ENCODE peak calls at places on chromosomes 7 and 10, in nine cellular contexts. T is epithelial cell of esophagus, X is AG04450, D is left ventricle myocardium inferior, Z is lower leg skin, V is cardiac muscle cell, O is A549, M is GM06990, C is lower lobe of right lung. G is an unnamed sample.

GRCh38 chr7:115406216-115406615 is 484.3 kb downstream of the MDFIC start:
- DNase-seq in Z (no peak), C (no peak), D (no peak), O (no peak), T (no peak), X (no peak), V (no peak), M (no peak), G (no peak)

GRCh38 chr7:127885843-127886242 is 145.4 kb downstream of the LRRC4 start:
- DNase-seq in O (no peak), M (no peak), C (no peak), V (no peak), T (peak), Z (peak), X (no peak), D (no peak), G (peak)

GRCh38 chr10:126701526-126701925 is 31.0 kb upstream of the C10orf90 start:
- DNase-seq in V (no peak), X (no peak), T (no peak), Z (no peak), D (no peak), M (no peak), C (no peak), O (no peak), G (no peak)

GRCh38 chr10:8420182-8420581 is 365.7 kb downstream of the GATA3 start:
- DNase-seq in T (no peak), Z (no peak), C (no peak), X (no peak), O (no peak), M (no peak), V (no peak), D (no peak), G (no peak)

GRCh38 chr10:72226418-72227027 is 10.4 kb upstream of the ASCC1 start:
- DNase-seq in O (no peak), Z (no peak), T (no peak), C (no peak), D (no peak), V (no peak), M (no peak), X (no peak), G (no peak)

GRCh38 chr10:11796439-11796838 is 26.7 kb upstream of the PROSER2 start:
- DNase-seq in M (no peak), Z (no peak), V (no peak), T (no peak), D (no peak), C (no peak), O (no peak), X (no peak), G (peak)

GRCh38 chr7:111796671-111797070 is 234.4 kb upstream of the IMMP2L start:
- DNase-seq in C (no peak), M (no peak), D (no peak), O (no peak), V (no peak), X (no peak), Z (no peak), T (peak), G (peak)

GRCh38 chr10:33139191-33139646 is 181.2 kb upstream of the ITGB1 start:
- DNase-seq in C (no peak), X (no peak), T (no peak), Z (no peak), M (no peak), D (no peak), O (no peak), V (no peak), G (no peak)

GRCh38 chr10:31745612-31746376 is 182.8 kb downstream of the ARHGAP12 start:
- DNase-seq in X (peak), M (no peak), D (no peak), T (peak), O (peak), Z (no peak), V (no peak), C (no peak), G (peak)

GRCh38 chr7:80499350-80499955 is 12.4 kb downstream of the GNAT3 start:
- DNase-seq in C (peak), O (no peak), M (no peak), T (peak), Z (peak), D (peak), X (peak), V (peak), G (peak)

GRCh38 chr10:122407375-122408125 is 33.0 kb downstream of the PLEKHA1 start:
- DNase-seq in T (no peak), O (no peak), V (no peak), D (no peak), C (no peak), X (no peak), Z (no peak), M (no peak), G (peak)

GRCh38 chr7:20503278-20503677 is 112.2 kb upstream of the ABCB5 start:
- DNase-seq in X (no peak), D (no peak), C (no peak), M (no peak), V (no peak), Z (no peak), T (no peak), O (no peak), G (no peak)

GRCh38 chr7:46352335-46352954 is 431.4 kb upstream of the IGFBP3 start:
- DNase-seq in D (no peak), C (no peak), M (peak), V (peak), O (peak), Z (no peak), T (peak), X (peak), G (peak)

GRCh38 chr7:28474267-28474618 is 61.9 kb downstream of the CREB5 start:
- DNase-seq in D (no peak), C (no peak), O (no peak), Z (no peak), X (no peak), T (no peak), M (no peak), V (no peak), G (no peak)

GRCh38 chr10:106559442-106559841 is 605.1 kb downstream of the SORCS1 start:
- DNase-seq in D (no peak), Z (no peak), X (no peak), M (no peak), O (no peak), V (no peak), T (no peak), C (no peak), G (peak)

GRCh38 chr10:43230909-43231522 is 35.8 kb downstream of the RASGEF1A start:
- DNase-seq in D (peak), V (no peak), O (no peak), T (no peak), X (no peak), M (no peak), Z (no peak), C (peak), G (no peak)

GRCh38 chr10:118031351-118032075 is 15.2 kb downstream of the RAB11FIP2 start:
- DNase-seq in Z (no peak), O (no peak), T (peak), C (no peak), V (no peak), D (no peak), X (no peak), M (no peak), G (no peak)

GRCh38 chr7:140275069-140275961 is 98.5 kb upstream of the KDM7A start:
- DNase-seq in C (no peak), D (no peak), T (no peak), Z (peak), X (no peak), M (no peak), V (no peak), O (no peak), G (peak)

GRCh38 chr10:71963351-71963755 is 842 bp upstream of the CHST3 start:
- DNase-seq in X (no peak), Z (no peak), C (no peak), T (no peak), D (peak), M (no peak), V (no peak), O (no peak), G (no peak)

GRCh38 chr10:35641430-35642015 is 573 bp downstream of the FZD8 start:
- DNase-seq in X (no peak), D (no peak), C (no peak), O (peak), T (peak), V (peak), M (peak), Z (no peak), G (peak)

GRCh38 chr10:97355571-97355975 is 21.0 kb upstream of the FRAT2 start:
- DNase-seq in T (peak), X (no peak), Z (no peak), O (no peak), C (no peak), M (no peak), D (no peak), V (peak), G (peak)

GRCh38 chr10:3071405-3072198 is 4.3 kb downstream of the PFKP start:
- DNase-seq in X (no peak), Z (no peak), O (peak), M (no peak), T (peak), C (no peak), D (no peak), V (no peak), G (peak)

GRCh38 chr7:30840176-30841024 is 69.2 kb downstream of the MINDY4 start:
- DNase-seq in V (no peak), Z (no peak), X (no peak), D (no peak), T (no peak), C (no peak), M (no peak), O (no peak), G (no peak)

GRCh38 chr7:24025094-24025493 is 258.9 kb upstream of the NPY start:
- DNase-seq in X (peak), C (no peak), Z (no peak), V (no peak), D (no peak), T (peak), M (no peak), O (no peak), G (peak)

GRCh38 chr10:91418417-91418816 is 8.3 kb downstream of the HECTD2 start:
- DNase-seq in M (no peak), T (no peak), Z (no peak), X (no peak), O (no peak), V (no peak), C (no peak), D (no peak), G (no peak)

GRCh38 chr10:10259013-10259412 is 758.7 kb upstream of the CELF2 start:
- DNase-seq in T (no peak), Z (no peak), O (no peak), C (no peak), M (no peak), V (no peak), D (no peak), X (no peak), G (no peak)

GRCh38 chr7:16268821-16269768 is 152.2 kb downstream of the CRPPA start:
- DNase-seq in O (no peak), V (peak), Z (peak), T (peak), M (no peak), C (no peak), D (no peak), X (peak), G (peak)

GRCh38 chr10:10804998-10805737 is 212.5 kb upstream of the CELF2 start:
- DNase-seq in C (no peak), M (no peak), D (no peak), O (no peak), T (peak), Z (no peak), X (no peak), V (no peak), G (peak)

DNA sequence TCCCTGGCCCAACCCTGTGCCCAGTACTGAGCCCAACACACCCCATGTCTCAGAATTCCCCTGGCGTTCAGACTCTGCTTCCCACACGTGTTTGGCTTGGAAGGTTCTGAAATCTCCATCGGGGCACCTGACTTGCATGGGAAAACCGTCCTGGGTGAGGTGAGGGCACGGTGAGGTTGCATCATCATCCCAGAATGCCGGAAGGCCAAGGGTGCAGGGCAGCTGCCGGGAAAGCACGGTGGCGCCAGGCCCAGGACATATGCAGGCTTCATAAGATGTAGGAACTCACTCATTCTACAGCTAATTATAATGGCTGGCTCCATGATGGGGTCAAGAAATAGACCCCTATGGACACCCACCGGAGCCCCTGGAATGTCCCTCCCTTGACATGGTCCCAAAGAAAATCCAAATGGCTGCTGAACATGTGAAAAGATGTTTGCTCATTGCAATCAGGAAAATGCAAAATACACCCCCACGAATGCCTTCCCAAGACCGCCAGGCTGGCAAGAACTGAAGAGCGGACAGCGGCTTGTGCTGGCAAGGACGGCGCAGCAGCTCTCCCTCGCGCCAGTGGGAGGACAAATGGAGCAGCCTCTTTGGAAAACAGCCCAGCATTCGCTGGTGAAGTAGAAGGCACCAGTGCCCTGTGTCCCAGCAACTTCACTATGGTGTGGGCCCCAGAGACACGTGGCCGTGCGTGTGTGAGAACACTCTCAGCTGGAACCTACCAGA is 2.3 kb downstream of the KNDC1 start:
- DNase-seq in Z (no peak), M (no peak), T (no peak), X (no peak), D (no peak), O (no peak), C (peak), V (no peak), G (no peak)
- H3K4me3 ChIP-seq in Z (no peak), M (no peak), T (no peak), X (no peak), D (no peak), O (no peak), C (no peak), V (no peak), G (no peak)

GRCh38 chr7:3721422-3721821 is 420.4 kb downstream of the SDK1 start:
- DNase-seq in M (no peak), X (no peak), D (no peak), C (no peak), O (no peak), Z (no peak), T (no peak), V (no peak), G (no peak)

GRCh38 chr7:3725660-3726059 is 424.6 kb downstream of the SDK1 start:
- DNase-seq in V (no peak), X (no peak), C (no peak), Z (no peak), O (no peak), M (no peak), T (no peak), D (no peak), G (no peak)

GRCh38 chr7:3725145-3725544 is 424.1 kb downstream of the SDK1 start:
- DNase-seq in X (no peak), Z (no peak), V (no peak), M (no peak), C (no peak), O (no peak), D (no peak), T (no peak), G (peak)

GRCh38 chr7:3722396-3722846 is 421.4 kb downstream of the SDK1 start:
- DNase-seq in Z (no peak), C (no peak), O (peak), D (peak), T (no peak), V (peak), X (no peak), M (peak), G (peak)
- TF ChIP-seq CTCF in Z (no peak), C (no peak), O (peak), D (peak), T (no peak), V (peak), X (no peak), M (no peak), G (peak)

DNA sequence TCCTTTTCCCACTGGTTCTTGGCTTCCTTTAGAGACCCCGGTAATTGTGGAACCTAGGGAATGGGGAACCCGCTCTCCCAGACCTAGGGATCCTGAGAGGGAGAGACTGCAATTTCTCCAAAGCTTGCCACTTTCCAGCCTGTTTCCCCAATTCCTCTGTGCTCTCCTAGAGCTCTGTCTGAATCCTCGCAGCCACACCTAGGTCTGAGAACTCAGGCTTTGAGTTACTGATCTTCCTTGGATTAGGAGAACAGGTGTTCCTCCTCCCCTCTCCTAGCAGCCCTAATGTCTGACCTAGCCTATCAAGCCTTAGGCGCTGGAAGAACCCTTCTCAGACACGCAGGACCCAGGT is 20.0 kb downstream of the WNT8B start:
- DNase-seq in Z (no peak), C (no peak), M (no peak), X (no peak), D (no peak), V (peak), O (no peak), T (no peak), G (no peak)
- H3K4me3 ChIP-seq in Z (no peak), C (peak), M (no peak), X (peak), D (peak), V (peak), O (peak), T (peak), G (no peak)

GRCh38 chr7:117035463-117035862 is 82.2 kb downstream of the ST7 start:
- DNase-seq in M (no peak), O (no peak), Z (no peak), V (no peak), C (no peak), T (no peak), D (no peak), X (no peak), G (no peak)
- TF ChIP-seq CTCF in M (no peak), O (no peak), Z (no peak), V (no peak), C (no peak), T (no peak), D (no peak), X (peak), G (no peak)

DNA sequence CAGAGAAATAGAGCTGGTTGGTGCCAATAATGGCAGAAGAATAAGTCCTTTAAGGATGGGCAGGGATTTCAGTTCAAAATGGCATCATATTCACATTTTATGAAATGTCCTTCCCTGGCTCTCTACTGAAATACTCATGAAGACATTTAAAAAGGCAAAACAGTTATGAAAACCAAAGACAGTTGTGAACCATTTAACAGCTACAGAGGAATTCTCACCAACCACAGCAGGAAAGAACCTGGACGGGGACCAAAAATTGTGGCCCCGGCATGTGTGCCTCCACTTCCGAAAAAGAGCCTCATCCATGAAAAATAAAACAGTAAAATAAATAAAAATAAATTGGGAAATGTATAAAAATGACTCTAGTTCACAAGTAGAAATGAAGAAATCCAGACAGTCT is 539.5 kb downstream of the SUGCT start:
- DNase-seq in Z (no peak), X (no peak), C (no peak), O (no peak), T (no peak), D (no peak), M (no peak), V (no peak), G (peak)
- H3K4me3 ChIP-seq in Z (no peak), X (no peak), C (no peak), O (no peak), T (no peak), D (no peak), M (no peak), V (no peak), G (no peak)

DNA sequence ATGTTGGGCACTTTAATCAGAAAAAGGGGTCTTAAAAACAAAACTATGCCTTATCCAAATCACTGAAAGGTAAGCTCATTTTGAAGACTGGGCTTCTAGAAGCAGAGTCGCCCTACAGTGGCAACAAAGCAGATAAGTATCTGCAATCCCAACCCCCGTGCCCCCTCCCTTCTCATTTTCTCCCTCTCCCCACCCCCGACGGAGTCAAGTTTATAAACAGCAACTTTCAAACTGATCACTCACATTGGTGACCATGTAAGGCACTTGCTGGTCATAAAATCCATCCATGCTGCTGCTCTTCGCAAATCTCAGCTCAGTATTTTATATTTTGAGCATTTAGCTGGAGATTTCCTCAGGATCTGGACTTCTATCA is 715 bp downstream of the ETV1 start:
- DNase-seq in X (no peak), O (no peak), Z (no peak), C (no peak), V (peak), D (no peak), M (no peak), T (no peak), G (peak)
- TF ChIP-seq CTCF in X (no peak), O (no peak), Z (no peak), C (no peak), V (no peak), D (no peak), M (no peak), T (no peak), G (peak)

DNA sequence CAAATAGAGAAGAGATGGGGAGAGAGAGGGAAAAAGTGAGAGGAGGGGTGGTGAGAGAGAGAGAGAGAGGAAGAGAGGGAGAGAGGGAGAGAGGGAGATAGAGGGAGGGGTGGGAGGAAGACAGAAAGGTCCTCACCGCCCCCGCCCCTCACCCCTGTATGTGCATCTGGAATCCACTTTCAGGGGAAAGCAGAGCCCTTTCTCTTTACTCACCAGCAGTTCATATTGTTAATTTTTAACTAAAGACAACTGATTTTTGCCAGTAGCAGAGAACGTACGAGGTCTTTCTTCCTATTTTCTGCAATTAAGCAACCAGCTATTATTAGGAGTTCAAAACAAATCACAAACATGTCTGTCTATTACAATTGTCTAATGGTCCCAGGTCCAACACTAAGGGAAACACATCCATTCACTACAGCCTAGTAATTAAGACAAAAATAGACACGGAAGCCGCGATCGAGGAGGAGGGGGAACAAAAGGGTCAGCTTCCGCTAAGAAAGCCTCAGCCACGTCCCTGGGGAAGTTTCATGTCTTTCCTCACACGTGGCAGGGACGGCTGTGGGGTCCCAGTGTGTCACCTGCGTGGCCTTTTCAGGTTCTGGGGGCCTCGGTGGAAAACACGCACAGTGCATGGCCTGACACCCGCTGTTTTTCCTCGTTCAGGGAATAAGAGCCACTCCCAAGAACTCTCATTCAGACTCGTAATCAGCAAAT is 572.1 kb downstream of the PTPRN2 start:
- DNase-seq in T (no peak), M (no peak), X (no peak), V (no peak), Z (no peak), D (no peak), C (no peak), O (no peak), G (no peak)
- H3K4me3 ChIP-seq in T (no peak), M (no peak), X (no peak), V (no peak), Z (no peak), D (peak), C (peak), O (no peak), G (no peak)

GRCh38 chr7:135100856-135101255 is 47.0 kb upstream of the TMEM140 start:
- DNase-seq in V (no peak), C (no peak), T (peak), M (no peak), Z (no peak), O (no peak), X (no peak), D (no peak), G (peak)
- TF ChIP-seq CTCF in V (no peak), C (no peak), T (no peak), M (no peak), Z (no peak), O (no peak), X (no peak), D (no peak), G (no peak)